ENCODE peak calls at places on chromosomes 16 and 17, in nine cellular contexts. W is prostate gland, V is stomach, A is GM12878, L is spleen, Y is sigmoid colon, O is esophagus muscularis mucosa, Q is SK-N-SH, S is suprapubic skin. F is an unnamed sample. For H3K9me3, the result is how much of the 10 kb centered on the place peaks cover.

GRCh38 chr16:50731989-50732589 is 9.8 kb upstream of the CYLD start:
- DNase-seq in W (no peak), V (no peak), A (no peak), L (no peak), Y (no peak), O (peak), Q (no peak), S (no peak), F (no peak)

GRCh38 chr17:71188811-71189492 is 931.9 kb upstream of the SOX9 start:
- DNase-seq in W (no peak), V (no peak), A (no peak), L (no peak), Y (no peak), O (no peak), Q (no peak), S (no peak), F (no peak)

GRCh38 chr16:30567991-30568638 is 3.4 kb downstream of the ZNF688 start:
- DNase-seq in W (peak), V (no peak), A (peak), L (peak), Y (no peak), O (no peak), Q (no peak), S (no peak), F (no peak)

GRCh38 chr17:67093348-67093747 is 49.0 kb downstream of the CACNG1 start:
- DNase-seq in W (no peak), V (no peak), A (no peak), L (no peak), Y (no peak), O (no peak), Q (no peak), S (no peak), F (no peak)

GRCh38 chr17:44906010-44906646 is 6.9 kb upstream of the EFTUD2 start:
- DNase-seq in W (no peak), V (no peak), A (no peak), L (no peak), Y (no peak), O (no peak), Q (no peak), S (no peak), F (no peak)

GRCh38 chr17:77929180-77929564 is 29.3 kb upstream of the TNRC6C start:
- DNase-seq in W (no peak), V (no peak), A (no peak), L (no peak), Y (peak), O (no peak), Q (no peak), S (no peak), F (peak)

GRCh38 chr17:34139996-34140395 is 115.1 kb upstream of the CCL2 start:
- DNase-seq in W (no peak), V (no peak), A (no peak), L (no peak), Y (no peak), O (no peak), Q (no peak), S (no peak), F (no peak)

GRCh38 chr16:70610273-70611223 is 35.8 kb upstream of the IL34 start:
- DNase-seq in W (no peak), V (no peak), A (no peak), L (peak), Y (no peak), O (no peak), Q (no peak), S (no peak), F (no peak)

GRCh38 chr16:3771513-3771912 is 54.2 kb upstream of the TRAP1 start:
- DNase-seq in W (no peak), V (no peak), A (no peak), L (no peak), Y (no peak), O (no peak), Q (no peak), S (no peak), F (no peak)

GRCh38 chr17:55532670-55533069 is 21.4 kb upstream of the SMIM36 start:
- DNase-seq in W (no peak), V (no peak), A (no peak), L (no peak), Y (no peak), O (no peak), Q (no peak), S (no peak), F (no peak)

GRCh38 chr17:75617675-75618074 is 15.6 kb upstream of the SMIM5 start:
- DNase-seq in W (no peak), V (no peak), A (no peak), L (no peak), Y (no peak), O (no peak), Q (no peak), S (no peak), F (no peak)

GRCh38 chr17:27991594-27991993 is 50.9 kb upstream of the NLK start:
- DNase-seq in W (no peak), V (no peak), A (no peak), L (no peak), Y (no peak), O (no peak), Q (no peak), S (no peak), F (no peak)

GRCh38 chr17:29592850-29593545 is at the start of gene ANKRD13B:
- DNase-seq in W (no peak), V (no peak), A (no peak), L (peak), Y (peak), O (no peak), Q (peak), S (no peak), F (no peak)

GRCh38 chr17:81119223-81120148 is 45.8 kb upstream of the PVALEF start:
- DNase-seq in W (peak), V (peak), A (peak), L (peak), Y (peak), O (peak), Q (peak), S (peak), F (no peak)

GRCh38 chr17:60390881-60391418 is 983 bp downstream of the USP32 start:
- DNase-seq in W (peak), V (peak), A (no peak), L (peak), Y (no peak), O (peak), Q (peak), S (no peak), F (peak)
- TF ChIP-seq POLR2AphosphoS5 in W (peak), V (no peak), A (no peak), L (peak), Y (no peak), O (no peak), Q (no peak), S (no peak), F (no peak)

GRCh38 chr16:35909351-35909954 is 2450.0 kb downstream of the TP53TG3F start:
- DNase-seq in W (no peak), V (no peak), A (no peak), L (no peak), Y (no peak), O (no peak), Q (no peak), S (no peak), F (peak)
- H3K9me3 ChIP-seq in W (under half), V (under half), A (under half), L (half or more), Y (under half), O (under half), Q (under half), S (under half), F (under half)

GRCh38 chr16:86171329-86171728 is 272.4 kb downstream of the IRF8 start:
- DNase-seq in W (no peak), V (no peak), A (no peak), L (no peak), Y (no peak), O (no peak), Q (no peak), S (no peak), F (no peak)
- TF ChIP-seq POLR2AphosphoS5 in W (no peak), V (no peak), A (no peak), L (no peak), Y (no peak), O (no peak), Q (no peak), S (no peak), F (no peak)

DNA sequence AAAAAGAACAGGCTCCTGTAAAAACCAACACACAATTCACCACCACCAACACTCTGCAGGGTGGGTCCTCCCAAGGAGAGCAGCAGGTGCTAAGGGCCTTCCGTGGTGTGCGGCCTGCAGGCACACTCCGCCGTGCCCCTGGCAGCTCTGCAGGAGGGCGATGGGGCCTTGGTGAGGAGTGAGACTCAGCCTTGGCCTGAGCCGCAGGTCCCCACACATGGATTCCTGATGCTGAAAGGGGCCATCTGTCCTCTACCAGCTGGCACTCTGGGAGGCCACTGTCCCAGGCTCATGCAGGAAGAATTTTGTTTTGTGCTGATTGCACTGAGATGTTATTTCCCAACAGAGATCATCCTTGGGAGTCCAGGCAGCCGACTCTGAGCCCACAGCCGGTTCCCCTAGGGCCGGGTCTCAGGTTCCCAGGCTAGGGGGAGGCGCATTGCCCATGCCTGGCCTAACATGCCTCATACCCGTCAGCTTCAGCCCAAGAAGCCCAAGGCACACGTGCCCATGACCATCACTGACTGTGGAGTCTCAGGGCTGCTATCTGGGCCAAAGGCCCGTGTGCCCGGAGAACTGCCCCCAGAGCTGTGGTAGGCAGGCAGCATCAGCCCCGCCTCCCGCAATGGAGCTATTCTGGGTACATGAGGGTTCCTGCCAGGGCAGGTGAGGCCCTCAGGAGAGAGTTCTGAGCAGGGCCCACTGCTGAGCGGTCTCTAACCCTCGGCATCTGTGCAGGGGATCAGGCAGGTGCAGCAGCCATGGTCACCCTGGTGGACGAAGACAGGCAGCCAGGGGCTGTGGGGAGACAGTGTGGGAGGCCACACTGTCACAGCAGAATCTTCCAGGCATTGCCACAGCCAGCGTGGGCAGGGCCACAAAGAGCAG is 97.9 kb upstream of the ZNF469 start:
- DNase-seq in W (no peak), V (no peak), A (no peak), L (no peak), Y (no peak), O (no peak), Q (no peak), S (no peak), F (no peak)
- H3K9me3 ChIP-seq in W (under half), V (under half), A (under half), L (under half), Y (under half), O (under half), Q (under half), S (under half), F (under half)